ENCODE peak calls at places on chromosomes 7 and 10, in seven cellular contexts. I is AG09309, H is NCI-H2171 treated with DMSO at 0.1 percent for 48 hours, O is substantia nigra, C is T-helper 2 cell, B is SK-MEL-5, S is GM03348. X is an unnamed sample.

GRCh38 chr10:10677479-10677878 is 340.2 kb upstream of the CELF2 start:
- DNase-seq in S (peak; percentile 39), O (peak; percentile 28), H (no peak), B (peak; percentile 70), C (peak; percentile 58), I (no peak), X (no peak)

GRCh38 chr10:34641913-34642558 is 173.1 kb downstream of the PARD3 start:
- DNase-seq in C (no peak), B (no peak), H (peak; percentile 14), S (no peak), I (no peak), O (no peak), X (no peak)

GRCh38 chr7:145036592-145037386 is 200.9 kb upstream of the TPK1 start:
- DNase-seq in O (no peak), I (no peak), B (peak; percentile 78), S (peak; percentile 8), H (peak; percentile 70), C (peak; percentile 49), X (peak; percentile 10)

GRCh38 chr7:46616636-46617035 is 695.6 kb upstream of the IGFBP3 start:
- DNase-seq in B (no peak), H (no peak), O (no peak), S (no peak), C (no peak), I (no peak), X (no peak)

GRCh38 chr10:78777466-78778256 is 291.1 kb upstream of the ZMIZ1 start:
- DNase-seq in O (peak; percentile 89), C (no peak), H (no peak), S (peak; percentile 77), I (peak; percentile 60), B (peak; percentile 30), X (no peak)

GRCh38 chr10:73552819-73553218 is 38.3 kb downstream of the USP54 start:
- DNase-seq in C (no peak), S (no peak), H (no peak), B (peak; percentile 17), O (no peak), I (no peak), X (no peak)

GRCh38 chr10:121236621-121237020 is 361.6 kb downstream of the FGFR2 start:
- DNase-seq in H (no peak), S (no peak), O (no peak), B (no peak), I (no peak), C (no peak), X (no peak)

GRCh38 chr10:131689954-131690669 is 210.7 kb upstream of the PPP2R2D start:
- DNase-seq in I (no peak), S (no peak), H (no peak), B (no peak), C (no peak), O (no peak), X (no peak)

GRCh38 chr10:113347508-113347907 is 205.3 kb upstream of the HABP2 start:
- DNase-seq in H (no peak), O (peak; percentile 6), C (no peak), B (no peak), I (no peak), S (no peak), X (no peak)

GRCh38 chr10:118471863-118472262 is 123.6 kb downstream of the PRLHR start:
- DNase-seq in O (no peak), C (no peak), B (no peak), S (peak; percentile 45), H (no peak), I (no peak), X (no peak)

GRCh38 chr10:62718585-62718984 is 85.9 kb upstream of the ADO start:
- DNase-seq in H (no peak), I (no peak), S (no peak), B (no peak), O (no peak), C (no peak), X (no peak)

GRCh38 chr10:107144490-107144889 is 20.0 kb downstream of the SORCS1 start:
- DNase-seq in O (no peak), B (peak; percentile 12), I (no peak), H (no peak), C (no peak), S (no peak), X (no peak)

GRCh38 chr10:99532687-99533495 is at the start of gene NKX2-3:
- DNase-seq in I (no peak), H (no peak), S (no peak), O (no peak), B (peak; percentile 65), C (peak; percentile 63), X (no peak)

GRCh38 chr7:131235489-131236317 is 92.0 kb upstream of the MKLN1 start:
- DNase-seq in H (no peak), I (peak; percentile 91), C (peak; percentile 95), S (peak; percentile 85), B (peak; percentile 78), O (no peak), X (peak; percentile 71)